ENCODE peak calls at places on chromosomes 5 and 9, in eight cellular contexts. One of them, this sample, is unnamed.

GRCh38 chr9:89116064-89116817 is 62.4 kb downstream of the SHC3 start:
- DNase-seq in T follicular helper cell: no peak
- DNase-seq in AG04450: peak
- DNase-seq in MCF 10A: peak
- DNase-seq in AG08396: peak
- DNase-seq in iPS-NIHi11: no peak
- DNase-seq in fibroblast of mammary gland: peak
- DNase-seq in retina: no peak
- DNase-seq in this sample: no peak

GRCh38 chr9:95477885-95478790 is 38.6 kb downstream of the PTCH1 start:
- DNase-seq in fibroblast of mammary gland: no peak
- DNase-seq in AG04450: no peak
- DNase-seq in MCF 10A: no peak
- DNase-seq in T follicular helper cell: no peak
- DNase-seq in retina: no peak
- DNase-seq in iPS-NIHi11: no peak
- DNase-seq in AG08396: no peak
- DNase-seq in this sample: no peak

GRCh38 chr5:152632380-152632779 is 227.3 kb upstream of the NMUR2 start:
- DNase-seq in fibroblast of mammary gland: no peak
- DNase-seq in MCF 10A: no peak
- DNase-seq in iPS-NIHi11: no peak
- DNase-seq in retina: no peak
- DNase-seq in AG08396: no peak
- DNase-seq in AG04450: no peak
- DNase-seq in T follicular helper cell: no peak
- DNase-seq in this sample: no peak

GRCh38 chr5:124436294-124436693 is 310.1 kb downstream of the ZNF608 start:
- DNase-seq in T follicular helper cell: no peak
- DNase-seq in retina: no peak
- DNase-seq in iPS-NIHi11: no peak
- DNase-seq in MCF 10A: peak
- DNase-seq in AG04450: no peak
- DNase-seq in AG08396: peak
- DNase-seq in fibroblast of mammary gland: peak
- DNase-seq in this sample: no peak

GRCh38 chr9:9061599-9061998 is 1262.0 kb upstream of the DMAC1 start:
- DNase-seq in AG08396: no peak
- DNase-seq in MCF 10A: no peak
- DNase-seq in iPS-NIHi11: no peak
- DNase-seq in T follicular helper cell: no peak
- DNase-seq in AG04450: no peak
- DNase-seq in retina: no peak
- DNase-seq in fibroblast of mammary gland: no peak
- DNase-seq in this sample: peak

GRCh38 chr5:179373101-179373934 is 28.1 kb upstream of the ADAMTS2 start:
- DNase-seq in iPS-NIHi11: peak
- DNase-seq in AG04450: no peak
- DNase-seq in MCF 10A: no peak
- DNase-seq in AG08396: no peak
- DNase-seq in fibroblast of mammary gland: no peak
- DNase-seq in retina: no peak
- DNase-seq in T follicular helper cell: no peak
- DNase-seq in this sample: no peak

GRCh38 chr5:36690041-36690941 is 83.9 kb downstream of the SLC1A3 start:
- DNase-seq in fibroblast of mammary gland: peak
- DNase-seq in iPS-NIHi11: peak
- DNase-seq in AG08396: peak
- DNase-seq in T follicular helper cell: peak
- DNase-seq in retina: peak
- DNase-seq in AG04450: peak
- DNase-seq in MCF 10A: peak
- DNase-seq in this sample: peak

GRCh38 chr5:135561266-135561665 is 17.5 kb downstream of the CXCL14 start:
- DNase-seq in AG08396: no peak
- DNase-seq in retina: no peak
- DNase-seq in fibroblast of mammary gland: no peak
- DNase-seq in T follicular helper cell: no peak
- DNase-seq in iPS-NIHi11: no peak
- DNase-seq in MCF 10A: no peak
- DNase-seq in AG04450: no peak
- DNase-seq in this sample: no peak

GRCh38 chr5:137735531-137736284 is at the start of gene KLHL3:
- DNase-seq in AG04450: no peak
- DNase-seq in fibroblast of mammary gland: peak
- DNase-seq in AG08396: peak
- DNase-seq in MCF 10A: no peak
- DNase-seq in iPS-NIHi11: peak
- DNase-seq in retina: peak
- DNase-seq in T follicular helper cell: no peak
- DNase-seq in this sample: peak

GRCh38 chr9:136603901-136604816 is 58.3 kb upstream of the NOTCH1 start:
- DNase-seq in T follicular helper cell: no peak
- DNase-seq in AG04450: no peak
- DNase-seq in AG08396: no peak
- DNase-seq in iPS-NIHi11: no peak
- DNase-seq in retina: no peak
- DNase-seq in MCF 10A: no peak
- DNase-seq in fibroblast of mammary gland: no peak
- DNase-seq in this sample: no peak

GRCh38 chr9:3954228-3954949 is 345.5 kb downstream of the GLIS3 start:
- DNase-seq in MCF 10A: no peak
- DNase-seq in AG04450: no peak
- DNase-seq in fibroblast of mammary gland: no peak
- DNase-seq in AG08396: no peak
- DNase-seq in iPS-NIHi11: no peak
- DNase-seq in T follicular helper cell: no peak
- DNase-seq in retina: no peak
- DNase-seq in this sample: no peak

GRCh38 chr5:10124287-10124686 is 125.4 kb downstream of the ATPSCKMT start:
- DNase-seq in AG08396: no peak
- DNase-seq in AG04450: no peak
- DNase-seq in fibroblast of mammary gland: no peak
- DNase-seq in T follicular helper cell: no peak
- DNase-seq in MCF 10A: no peak
- DNase-seq in retina: no peak
- DNase-seq in iPS-NIHi11: no peak
- DNase-seq in this sample: no peak

GRCh38 chr5:35810561-35810960 is 46.1 kb upstream of the IL7R start:
- DNase-seq in fibroblast of mammary gland: no peak
- DNase-seq in AG04450: no peak
- DNase-seq in iPS-NIHi11: no peak
- DNase-seq in AG08396: no peak
- DNase-seq in retina: no peak
- DNase-seq in MCF 10A: no peak
- DNase-seq in T follicular helper cell: no peak
- DNase-seq in this sample: no peak

GRCh38 chr5:27590503-27590902 is 552.1 kb upstream of the CDH9 start:
- DNase-seq in fibroblast of mammary gland: no peak
- DNase-seq in iPS-NIHi11: no peak
- DNase-seq in MCF 10A: no peak
- DNase-seq in retina: no peak
- DNase-seq in AG08396: no peak
- DNase-seq in AG04450: no peak
- DNase-seq in T follicular helper cell: no peak
- DNase-seq in this sample: no peak

GRCh38 chr5:40437452-40437861 is 242.3 kb upstream of the PTGER4 start:
- DNase-seq in AG04450: no peak
- DNase-seq in retina: no peak
- DNase-seq in AG08396: peak
- DNase-seq in MCF 10A: peak
- DNase-seq in T follicular helper cell: no peak
- DNase-seq in fibroblast of mammary gland: peak
- DNase-seq in iPS-NIHi11: no peak
- DNase-seq in this sample: peak

GRCh38 chr5:149452665-149453617 is 73.8 kb upstream of the IL17B start:
- DNase-seq in MCF 10A: peak
- DNase-seq in iPS-NIHi11: peak
- DNase-seq in fibroblast of mammary gland: peak
- DNase-seq in T follicular helper cell: no peak
- DNase-seq in retina: no peak
- DNase-seq in AG04450: peak
- DNase-seq in AG08396: peak
- DNase-seq in this sample: no peak

GRCh38 chr5:116574682-116575634 is at the start of gene SEMA6A:
- DNase-seq in AG08396: peak
- DNase-seq in MCF 10A: peak
- DNase-seq in retina: peak
- DNase-seq in iPS-NIHi11: peak
- DNase-seq in fibroblast of mammary gland: peak
- DNase-seq in AG04450: peak
- DNase-seq in T follicular helper cell: no peak
- DNase-seq in this sample: peak

GRCh38 chr5:158236511-158237335 is 377.8 kb upstream of the CLINT1 start:
- DNase-seq in AG04450: no peak
- DNase-seq in AG08396: no peak
- DNase-seq in T follicular helper cell: no peak
- DNase-seq in fibroblast of mammary gland: peak
- DNase-seq in MCF 10A: no peak
- DNase-seq in iPS-NIHi11: no peak
- DNase-seq in retina: no peak
- DNase-seq in this sample: no peak

GRCh38 chr5:14902826-14903560 is 31.4 kb upstream of the ANKH start:
- DNase-seq in iPS-NIHi11: no peak
- DNase-seq in fibroblast of mammary gland: no peak
- DNase-seq in MCF 10A: no peak
- DNase-seq in retina: no peak
- DNase-seq in AG08396: no peak
- DNase-seq in T follicular helper cell: no peak
- DNase-seq in AG04450: no peak
- DNase-seq in this sample: no peak

GRCh38 chr9:128555180-128555721 is 2.9 kb downstream of the SPTAN1 start:
- DNase-seq in MCF 10A: peak
- DNase-seq in iPS-NIHi11: peak
- DNase-seq in fibroblast of mammary gland: peak
- DNase-seq in AG08396: peak
- DNase-seq in retina: peak
- DNase-seq in T follicular helper cell: no peak
- DNase-seq in AG04450: peak
- DNase-seq in this sample: peak

GRCh38 chr9:129135476-129135875 is 24.3 kb downstream of the PTPA start:
- DNase-seq in MCF 10A: no peak
- DNase-seq in retina: no peak
- DNase-seq in AG04450: no peak
- DNase-seq in AG08396: no peak
- DNase-seq in fibroblast of mammary gland: no peak
- DNase-seq in iPS-NIHi11: no peak
- DNase-seq in T follicular helper cell: no peak
- DNase-seq in this sample: no peak

GRCh38 chr5:37804401-37804800 is 35.4 kb downstream of the GDNF start:
- DNase-seq in MCF 10A: no peak
- DNase-seq in AG04450: no peak
- DNase-seq in fibroblast of mammary gland: no peak
- DNase-seq in iPS-NIHi11: no peak
- DNase-seq in retina: no peak
- DNase-seq in AG08396: no peak
- DNase-seq in T follicular helper cell: no peak
- DNase-seq in this sample: no peak

GRCh38 chr9:97958812-97959511 is 21.0 kb upstream of the HEMGN start:
- DNase-seq in AG04450: peak
- DNase-seq in T follicular helper cell: no peak
- DNase-seq in retina: no peak
- DNase-seq in iPS-NIHi11: no peak
- DNase-seq in fibroblast of mammary gland: peak
- DNase-seq in AG08396: peak
- DNase-seq in MCF 10A: no peak
- DNase-seq in this sample: no peak

GRCh38 chr9:109403116-109403515 is 82.3 kb upstream of the EPB41L4B start:
- DNase-seq in MCF 10A: no peak
- DNase-seq in T follicular helper cell: no peak
- DNase-seq in AG08396: no peak
- DNase-seq in iPS-NIHi11: no peak
- DNase-seq in retina: no peak
- DNase-seq in AG04450: no peak
- DNase-seq in fibroblast of mammary gland: no peak
- DNase-seq in this sample: no peak

GRCh38 chr5:6146264-6146663 is 232.1 kb downstream of the MED10 start:
- DNase-seq in AG04450: no peak
- DNase-seq in AG08396: no peak
- DNase-seq in iPS-NIHi11: no peak
- DNase-seq in MCF 10A: no peak
- DNase-seq in retina: no peak
- DNase-seq in T follicular helper cell: no peak
- DNase-seq in fibroblast of mammary gland: no peak
- DNase-seq in this sample: no peak

GRCh38 chr5:39360483-39361071 is 3.7 kb downstream of the C9 start:
- DNase-seq in fibroblast of mammary gland: no peak
- DNase-seq in AG08396: no peak
- DNase-seq in iPS-NIHi11: no peak
- DNase-seq in AG04450: no peak
- DNase-seq in T follicular helper cell: no peak
- DNase-seq in retina: no peak
- DNase-seq in MCF 10A: peak
- DNase-seq in this sample: no peak

GRCh38 chr9:98708933-98709911 is at the start of gene GABBR2:
- DNase-seq in fibroblast of mammary gland: no peak
- DNase-seq in T follicular helper cell: no peak
- DNase-seq in iPS-NIHi11: peak
- DNase-seq in AG04450: no peak
- DNase-seq in AG08396: peak
- DNase-seq in MCF 10A: no peak
- DNase-seq in retina: peak
- DNase-seq in this sample: peak

GRCh38 chr5:140056880-140057279 is 13.8 kb upstream of the NRG2 start:
- DNase-seq in fibroblast of mammary gland: no peak
- DNase-seq in retina: no peak
- DNase-seq in iPS-NIHi11: no peak
- DNase-seq in AG04450: no peak
- DNase-seq in AG08396: no peak
- DNase-seq in MCF 10A: no peak
- DNase-seq in T follicular helper cell: no peak
- DNase-seq in this sample: no peak

GRCh38 chr5:179700401-179700918 is 1.7 kb downstream of the CANX start:
- DNase-seq in fibroblast of mammary gland: peak
- DNase-seq in iPS-NIHi11: no peak
- DNase-seq in AG08396: no peak
- DNase-seq in T follicular helper cell: no peak
- DNase-seq in retina: no peak
- DNase-seq in AG04450: no peak
- DNase-seq in MCF 10A: peak
- DNase-seq in this sample: no peak

GRCh38 chr5:82855000-82855399 is 222.2 kb downstream of the TMEM167A start:
- DNase-seq in fibroblast of mammary gland: no peak
- DNase-seq in AG04450: no peak
- DNase-seq in retina: no peak
- DNase-seq in MCF 10A: no peak
- DNase-seq in iPS-NIHi11: no peak
- DNase-seq in AG08396: no peak
- DNase-seq in T follicular helper cell: no peak
- DNase-seq in this sample: no peak

GRCh38 chr5:147822686-147823491 is 8.6 kb downstream of the SPINK1 start:
- DNase-seq in AG04450: peak
- DNase-seq in retina: peak
- DNase-seq in T follicular helper cell: peak
- DNase-seq in fibroblast of mammary gland: peak
- DNase-seq in iPS-NIHi11: peak
- DNase-seq in AG08396: peak
- DNase-seq in MCF 10A: peak
- DNase-seq in this sample: peak

GRCh38 chr5:79436821-79437220 is 77.1 kb downstream of the HOMER1 start:
- DNase-seq in MCF 10A: no peak
- DNase-seq in fibroblast of mammary gland: peak
- DNase-seq in AG08396: no peak
- DNase-seq in AG04450: no peak
- DNase-seq in iPS-NIHi11: no peak
- DNase-seq in T follicular helper cell: no peak
- DNase-seq in retina: no peak
- DNase-seq in this sample: no peak

GRCh38 chr5:139443766-139444473 is 4.6 kb upstream of the DNAJC18 start:
- DNase-seq in iPS-NIHi11: no peak
- DNase-seq in fibroblast of mammary gland: peak
- DNase-seq in MCF 10A: peak
- DNase-seq in AG04450: peak
- DNase-seq in AG08396: peak
- DNase-seq in retina: peak
- DNase-seq in T follicular helper cell: peak
- DNase-seq in this sample: peak

GRCh38 chr5:168579987-168580508 is 880 bp upstream of the PANK3 start:
- DNase-seq in AG04450: no peak
- DNase-seq in retina: no peak
- DNase-seq in MCF 10A: no peak
- DNase-seq in T follicular helper cell: no peak
- DNase-seq in fibroblast of mammary gland: peak
- DNase-seq in AG08396: no peak
- DNase-seq in iPS-NIHi11: no peak
- DNase-seq in this sample: no peak